ENCODE peak calls at places on chromosomes 11 and 22, in five cellular contexts. E is IMR-90, I is neuronal stem cell, F is H9, Z is mesendoderm. B is an unnamed sample.

GRCh38 chr11:8813658-8814057 is 97.3 kb upstream of the AKIP1 start:
- DNase-seq in E (peak), I (peak), F (peak), Z (peak), B (peak)

GRCh38 chr11:59206635-59207034 is 6.1 kb downstream of the MPEG1 start:
- DNase-seq in E (peak), I (no peak), F (peak), Z (peak), B (peak)

GRCh38 chr22:23116506-23117263 is 25.1 kb downstream of the RSPH14 start:
- DNase-seq in E (no peak), I (no peak), F (no peak), Z (peak), B (no peak)

GRCh38 chr22:39839198-39839597 is 54.4 kb downstream of the ENTHD1 start:
- DNase-seq in E (no peak), I (no peak), F (no peak), Z (no peak), B (no peak)

GRCh38 chr11:15150507-15150906 is 35.8 kb downstream of the INSC start:
- DNase-seq in E (no peak), I (no peak), F (no peak), Z (no peak), B (no peak)

GRCh38 chr11:45899448-45900174 is 7.5 kb downstream of the FREY1 start:
- DNase-seq in E (peak), I (peak), F (peak), Z (peak), B (no peak)

GRCh38 chr11:42951266-42951665 is 360.5 kb upstream of the API5 start:
- DNase-seq in E (no peak), I (no peak), F (no peak), Z (no peak), B (no peak)

GRCh38 chr11:48148749-48149148 is 67.9 kb upstream of the OR4B1 start:
- DNase-seq in E (no peak), I (no peak), F (no peak), Z (no peak), B (peak)

GRCh38 chr11:26841818-26842457 is 120.1 kb upstream of the SLC5A12 start:
- DNase-seq in E (peak), I (no peak), F (no peak), Z (no peak), B (no peak)

GRCh38 chr22:33101550-33101949 is 43.4 kb upstream of the SYN3 start:
- DNase-seq in E (no peak), I (no peak), F (no peak), Z (no peak), B (no peak)

GRCh38 chr11:80297808-80298460 is 857.1 kb upstream of the TENM4 start:
- DNase-seq in E (peak), I (no peak), F (no peak), Z (no peak), B (no peak)

GRCh38 chr22:23772315-23773246 is at the start of gene MMP11:
- DNase-seq in E (no peak), I (no peak), F (peak), Z (peak), B (peak)

GRCh38 chr11:35798423-35798822 is 135.8 kb downstream of the TRIM44 start:
- DNase-seq in E (peak), I (no peak), F (no peak), Z (no peak), B (peak)

GRCh38 chr11:8011383-8011782 is 24.2 kb downstream of the EIF3F start:
- DNase-seq in E (no peak), I (no peak), F (no peak), Z (no peak), B (no peak)

GRCh38 chr11:102666331-102666957 is 39.1 kb downstream of the MMP27 start:
- DNase-seq in E (peak), I (peak), F (no peak), Z (peak), B (no peak)

DNA sequence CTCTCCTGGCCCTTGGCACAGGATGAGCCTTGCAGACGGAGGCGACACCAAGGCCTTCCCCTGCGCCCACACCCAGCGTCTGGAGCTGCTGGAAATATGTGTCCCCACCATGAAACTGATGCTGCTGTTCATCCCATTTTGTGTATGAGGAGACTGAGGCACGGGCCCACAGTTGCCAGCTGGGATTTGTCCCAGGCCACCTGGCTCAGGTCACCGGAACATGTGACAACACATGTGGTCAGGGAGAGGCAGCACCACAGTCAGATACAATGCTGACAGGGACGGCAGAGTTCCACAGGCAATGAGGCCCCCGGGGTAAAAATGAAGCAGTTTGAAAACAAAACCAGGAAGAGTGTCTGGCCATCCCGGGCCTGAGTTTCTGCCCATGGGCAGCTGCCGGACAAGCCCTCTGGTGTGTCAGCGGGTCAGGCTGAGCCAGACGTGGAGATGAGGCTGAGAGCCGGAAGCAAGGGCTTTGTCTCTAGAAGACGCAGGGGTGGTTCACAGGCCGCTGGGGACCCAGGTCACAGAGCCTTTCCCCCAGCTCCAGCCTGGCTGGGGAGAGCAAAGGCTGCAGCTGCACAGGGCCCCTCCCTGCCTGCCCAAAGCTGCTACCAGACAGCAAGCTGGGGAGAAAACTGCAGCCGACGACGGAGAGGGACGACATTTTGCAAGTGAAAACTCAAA is 80.7 kb downstream of the CDKN1C start:
- DNase-seq in E (no peak), I (no peak), F (peak), Z (no peak), B (no peak)
- H3K4ac ChIP-seq in E (no peak), I (no peak), F (no peak), Z (no peak), B (no peak)

GRCh38 chr22:45550416-45550815 is 47.7 kb downstream of the FBLN1 start:
- DNase-seq in E (no peak), I (no peak), F (no peak), Z (no peak), B (no peak)
- H3K4ac ChIP-seq in E (peak), I (no peak), F (no peak), Z (no peak), B (peak)

DNA sequence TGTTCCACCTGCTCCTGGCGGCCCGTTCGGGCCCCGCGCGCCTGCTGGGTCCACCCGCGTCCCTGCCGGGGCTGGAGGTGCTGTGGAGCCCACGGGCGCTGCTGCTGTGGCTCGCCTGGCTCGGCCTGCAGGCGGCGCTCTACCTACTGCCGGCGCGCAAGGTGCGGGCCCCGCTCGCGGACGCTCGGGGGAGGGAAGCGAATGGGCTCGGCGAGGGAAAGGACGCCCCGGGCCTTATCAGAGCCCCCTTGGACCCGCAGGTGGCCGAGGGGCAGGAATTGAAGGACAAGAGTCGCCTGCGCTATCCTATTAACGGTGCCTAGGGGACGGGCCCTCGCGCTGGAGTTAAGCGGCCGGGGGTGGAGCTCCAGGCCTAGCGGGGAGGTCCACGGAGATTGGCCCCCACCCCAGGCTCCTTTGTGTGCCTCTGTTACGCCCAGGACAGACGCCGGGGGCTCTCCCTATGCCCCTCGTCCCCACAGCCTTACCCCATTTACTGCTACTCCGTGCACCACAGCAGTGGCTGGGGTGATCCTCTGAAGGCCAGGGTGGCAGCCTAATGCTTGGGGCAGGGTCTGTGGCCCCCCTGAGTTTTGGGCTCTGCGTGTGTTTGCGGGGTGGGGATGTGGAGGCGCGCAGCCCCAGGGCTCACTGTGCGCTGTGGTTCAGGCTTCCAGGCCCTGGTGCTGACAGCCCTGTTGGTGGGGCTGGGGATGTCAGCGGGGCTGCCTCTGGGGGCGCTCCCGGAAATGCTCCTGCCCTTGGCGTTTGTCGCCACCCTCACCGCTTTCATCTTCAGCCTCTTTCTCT is 1.1 kb downstream of the TM7SF2 start:
- DNase-seq in E (peak), I (no peak), F (peak), Z (peak), B (peak)
- H3K4ac ChIP-seq in E (peak), I (peak), F (no peak), Z (peak), B (peak)

GRCh38 chr11:125072210-125072960 is 9.3 kb downstream of the SLC37A2 start:
- DNase-seq in E (no peak), I (no peak), F (no peak), Z (no peak), B (peak)
- H3K4ac ChIP-seq in E (no peak), I (no peak), F (no peak), Z (no peak), B (no peak)

GRCh38 chr11:61610905-61611304 is 30.0 kb upstream of the SYT7 start:
- DNase-seq in E (no peak), I (no peak), F (no peak), Z (no peak), B (no peak)
- H3K4ac ChIP-seq in E (no peak), I (no peak), F (no peak), Z (no peak), B (no peak)

B was measured in trophoblast cell.